ENCODE peak calls at places on chromosomes 1 and 21, in nine cellular contexts. P is M059J; C is dermis microvascular lymphatic vessel endothelial cell; L is GOT3; I is BJ; T is activated CD8-positive, alpha-beta memory T cell treated with anti-CD3 and anti-CD28 coated beads for 24 hours; M is thoracic aorta; G is BE2C; K is tibial artery. H is an unnamed sample.

GRCh38 chr1:119655160-119655559 is 7.1 kb upstream of the ZNF697 start:
- DNase-seq in M (no peak), L (no peak), T (no peak), I (no peak), G (no peak), K (no peak), C (no peak), P (peak), H (no peak)

GRCh38 chr1:48876221-48876785 is 99.6 kb upstream of the BEND5 start:
- DNase-seq in L (no peak), G (no peak), M (no peak), K (no peak), T (no peak), P (peak), I (no peak), C (no peak), H (no peak)

GRCh38 chr1:78009836-78010235 is 5.1 kb downstream of the DNAJB4 start:
- DNase-seq in L (no peak), P (peak), G (no peak), I (no peak), M (no peak), K (no peak), C (no peak), T (no peak), H (no peak)

GRCh38 chr1:58460469-58460868 is 86.1 kb downstream of the OMA1 start:
- DNase-seq in I (no peak), C (peak), L (no peak), P (peak), G (no peak), M (no peak), K (no peak), T (no peak), H (no peak)

GRCh38 chr1:21451212-21451611 is 11.3 kb downstream of the NBPF3 start:
- DNase-seq in G (no peak), I (peak), L (no peak), T (no peak), P (peak), C (peak), K (no peak), M (no peak), H (no peak)

GRCh38 chr1:81801032-81801833 is 499 bp downstream of the ADGRL2 start:
- DNase-seq in C (peak), P (peak), G (peak), K (peak), M (peak), L (no peak), T (peak), I (peak), H (peak)

GRCh38 chr1:79441243-79441642 is 434.7 kb upstream of the ADGRL4 start:
- DNase-seq in C (no peak), M (no peak), L (no peak), I (no peak), G (no peak), P (no peak), K (no peak), T (no peak), H (no peak)

GRCh38 chr1:84780000-84780716 is 89.9 kb upstream of the SSX2IP start:
- DNase-seq in P (peak), M (no peak), T (no peak), L (no peak), I (no peak), G (no peak), C (no peak), K (no peak), H (no peak)

GRCh38 chr21:14528815-14529214 is 17.3 kb downstream of the SAMSN1 start:
- DNase-seq in T (no peak), I (no peak), K (no peak), M (no peak), L (no peak), G (no peak), P (no peak), C (no peak), H (no peak)

GRCh38 chr1:245843101-245843500 is 664.0 kb downstream of the SMYD3 start:
- DNase-seq in I (no peak), M (no peak), K (no peak), L (no peak), T (no peak), G (no peak), P (no peak), C (no peak), H (no peak)

GRCh38 chr1:182389619-182390047 is 2.0 kb downstream of the GLUL start:
- DNase-seq in T (no peak), K (peak), C (peak), I (no peak), L (no peak), M (no peak), G (no peak), P (peak), H (peak)